ENCODE peak calls at places on chromosomes 4 and X, in seven cellular contexts. One of them, this sample, is unnamed.

GRCh38 chr4:86981789-86982188 is 47.0 kb downstream of the AFF1 start:
- DNase-seq in naive thymus-derived CD8-positive, alpha-beta T cell: peak
- DNase-seq in fibroblast of the conjunctiva: no peak
- DNase-seq in MCF 10A: no peak
- DNase-seq in CD8-positive, alpha-beta memory T cell: no peak
- DNase-seq in nephron progenitor cell: no peak
- DNase-seq in NCI-H1436: no peak
- DNase-seq in this sample: no peak

GRCh38 chr4:5747746-5748365 is 36.9 kb downstream of the EVC start:
- DNase-seq in nephron progenitor cell: no peak
- DNase-seq in MCF 10A: no peak
- DNase-seq in fibroblast of the conjunctiva: peak
- DNase-seq in naive thymus-derived CD8-positive, alpha-beta T cell: no peak
- DNase-seq in CD8-positive, alpha-beta memory T cell: no peak
- DNase-seq in NCI-H1436: no peak
- DNase-seq in this sample: peak

GRCh38 chr4:2343476-2343875 is 75.0 kb downstream of the ZFYVE28 start:
- DNase-seq in nephron progenitor cell: no peak
- DNase-seq in NCI-H1436: no peak
- DNase-seq in CD8-positive, alpha-beta memory T cell: no peak
- DNase-seq in naive thymus-derived CD8-positive, alpha-beta T cell: no peak
- DNase-seq in fibroblast of the conjunctiva: no peak
- DNase-seq in MCF 10A: no peak
- DNase-seq in this sample: no peak

GRCh38 chr4:26197018-26197779 is 123.6 kb upstream of the RBPJ start:
- DNase-seq in naive thymus-derived CD8-positive, alpha-beta T cell: peak
- DNase-seq in nephron progenitor cell: no peak
- DNase-seq in CD8-positive, alpha-beta memory T cell: peak
- DNase-seq in MCF 10A: peak
- DNase-seq in fibroblast of the conjunctiva: peak
- DNase-seq in NCI-H1436: no peak
- DNase-seq in this sample: peak

GRCh38 chr4:176790398-176790797 is 2.3 kb downstream of the VEGFC start:
- DNase-seq in CD8-positive, alpha-beta memory T cell: no peak
- DNase-seq in naive thymus-derived CD8-positive, alpha-beta T cell: no peak
- DNase-seq in NCI-H1436: no peak
- DNase-seq in fibroblast of the conjunctiva: no peak
- DNase-seq in nephron progenitor cell: no peak
- DNase-seq in MCF 10A: no peak
- DNase-seq in this sample: no peak

GRCh38 chr4:175469519-175469918 is 342.5 kb downstream of the GPM6A start:
- DNase-seq in nephron progenitor cell: no peak
- DNase-seq in MCF 10A: peak
- DNase-seq in NCI-H1436: no peak
- DNase-seq in CD8-positive, alpha-beta memory T cell: no peak
- DNase-seq in naive thymus-derived CD8-positive, alpha-beta T cell: no peak
- DNase-seq in fibroblast of the conjunctiva: no peak
- DNase-seq in this sample: peak

GRCh38 chr4:186068581-186069402 is at the start of gene TLR3:
- DNase-seq in naive thymus-derived CD8-positive, alpha-beta T cell: peak
- DNase-seq in MCF 10A: peak
- DNase-seq in NCI-H1436: no peak
- DNase-seq in nephron progenitor cell: no peak
- DNase-seq in fibroblast of the conjunctiva: no peak
- DNase-seq in CD8-positive, alpha-beta memory T cell: no peak
- DNase-seq in this sample: peak

GRCh38 chrX:125378205-125378604 is 58.5 kb downstream of the TEX13C start:
- DNase-seq in NCI-H1436: no peak
- DNase-seq in fibroblast of the conjunctiva: no peak
- DNase-seq in CD8-positive, alpha-beta memory T cell: no peak
- DNase-seq in MCF 10A: peak
- DNase-seq in naive thymus-derived CD8-positive, alpha-beta T cell: no peak
- DNase-seq in nephron progenitor cell: no peak
- DNase-seq in this sample: peak

GRCh38 chr4:167774646-167775045 is 317.7 kb upstream of the ANXA10 start:
- DNase-seq in NCI-H1436: no peak
- DNase-seq in MCF 10A: no peak
- DNase-seq in CD8-positive, alpha-beta memory T cell: no peak
- DNase-seq in naive thymus-derived CD8-positive, alpha-beta T cell: no peak
- DNase-seq in nephron progenitor cell: no peak
- DNase-seq in fibroblast of the conjunctiva: no peak
- DNase-seq in this sample: no peak

GRCh38 chr4:55549888-55550287 is 3.2 kb upstream of the CLOCK start:
- DNase-seq in naive thymus-derived CD8-positive, alpha-beta T cell: no peak
- DNase-seq in MCF 10A: peak
- DNase-seq in CD8-positive, alpha-beta memory T cell: no peak
- DNase-seq in NCI-H1436: no peak
- DNase-seq in fibroblast of the conjunctiva: no peak
- DNase-seq in nephron progenitor cell: no peak
- DNase-seq in this sample: peak

GRCh38 chr4:147704846-147705245 is 20.9 kb upstream of the PRMT9 start:
- DNase-seq in nephron progenitor cell: no peak
- DNase-seq in NCI-H1436: no peak
- DNase-seq in MCF 10A: no peak
- DNase-seq in naive thymus-derived CD8-positive, alpha-beta T cell: no peak
- DNase-seq in fibroblast of the conjunctiva: no peak
- DNase-seq in CD8-positive, alpha-beta memory T cell: no peak
- DNase-seq in this sample: no peak

GRCh38 chr4:7581477-7581876 is 146.7 kb upstream of the PSAPL1 start:
- DNase-seq in naive thymus-derived CD8-positive, alpha-beta T cell: no peak
- DNase-seq in fibroblast of the conjunctiva: no peak
- DNase-seq in CD8-positive, alpha-beta memory T cell: no peak
- DNase-seq in nephron progenitor cell: peak
- DNase-seq in NCI-H1436: no peak
- DNase-seq in MCF 10A: peak
- DNase-seq in this sample: no peak

GRCh38 chr4:139537292-139537691 is 18.7 kb downstream of the SETD7 start:
- DNase-seq in NCI-H1436: no peak
- DNase-seq in CD8-positive, alpha-beta memory T cell: no peak
- DNase-seq in nephron progenitor cell: no peak
- DNase-seq in MCF 10A: no peak
- DNase-seq in fibroblast of the conjunctiva: no peak
- DNase-seq in naive thymus-derived CD8-positive, alpha-beta T cell: no peak
- DNase-seq in this sample: no peak

GRCh38 chrX:80766916-80767315 is 42.8 kb downstream of the BRWD3 start:
- DNase-seq in fibroblast of the conjunctiva: no peak
- DNase-seq in MCF 10A: no peak
- DNase-seq in nephron progenitor cell: no peak
- DNase-seq in CD8-positive, alpha-beta memory T cell: no peak
- DNase-seq in NCI-H1436: no peak
- DNase-seq in naive thymus-derived CD8-positive, alpha-beta T cell: no peak
- DNase-seq in this sample: no peak

GRCh38 chr4:65367306-65367705 is 303.0 kb downstream of the EPHA5 start:
- DNase-seq in NCI-H1436: no peak
- DNase-seq in naive thymus-derived CD8-positive, alpha-beta T cell: no peak
- DNase-seq in MCF 10A: peak
- DNase-seq in nephron progenitor cell: no peak
- DNase-seq in fibroblast of the conjunctiva: no peak
- DNase-seq in CD8-positive, alpha-beta memory T cell: no peak
- DNase-seq in this sample: no peak

GRCh38 chr4:76194325-76194724 is 19.3 kb downstream of the SCARB2 start:
- DNase-seq in MCF 10A: peak
- DNase-seq in NCI-H1436: no peak
- DNase-seq in naive thymus-derived CD8-positive, alpha-beta T cell: no peak
- DNase-seq in nephron progenitor cell: no peak
- DNase-seq in CD8-positive, alpha-beta memory T cell: no peak
- DNase-seq in fibroblast of the conjunctiva: peak
- DNase-seq in this sample: no peak

GRCh38 chr4:76532810-76533209 is 97.8 kb downstream of the SHROOM3 start:
- DNase-seq in CD8-positive, alpha-beta memory T cell: no peak
- DNase-seq in nephron progenitor cell: no peak
- DNase-seq in naive thymus-derived CD8-positive, alpha-beta T cell: no peak
- DNase-seq in fibroblast of the conjunctiva: no peak
- DNase-seq in NCI-H1436: no peak
- DNase-seq in MCF 10A: no peak
- DNase-seq in this sample: no peak

GRCh38 chr4:140052050-140052449 is 101.9 kb downstream of the MAML3 start:
- DNase-seq in fibroblast of the conjunctiva: no peak
- DNase-seq in CD8-positive, alpha-beta memory T cell: no peak
- DNase-seq in naive thymus-derived CD8-positive, alpha-beta T cell: peak
- DNase-seq in MCF 10A: peak
- DNase-seq in nephron progenitor cell: no peak
- DNase-seq in NCI-H1436: peak
- DNase-seq in this sample: peak

GRCh38 chr4:61882381-61882780 is 682.3 kb downstream of the ADGRL3 start:
- DNase-seq in NCI-H1436: no peak
- DNase-seq in naive thymus-derived CD8-positive, alpha-beta T cell: no peak
- DNase-seq in MCF 10A: no peak
- DNase-seq in fibroblast of the conjunctiva: no peak
- DNase-seq in CD8-positive, alpha-beta memory T cell: no peak
- DNase-seq in nephron progenitor cell: no peak
- DNase-seq in this sample: no peak

GRCh38 chr4:10092481-10093272 is 23.9 kb downstream of the WDR1 start:
- DNase-seq in nephron progenitor cell: no peak
- DNase-seq in CD8-positive, alpha-beta memory T cell: no peak
- DNase-seq in naive thymus-derived CD8-positive, alpha-beta T cell: no peak
- DNase-seq in fibroblast of the conjunctiva: no peak
- DNase-seq in MCF 10A: no peak
- DNase-seq in NCI-H1436: no peak
- DNase-seq in this sample: no peak

GRCh38 chr4:175639346-175639745 is 172.7 kb downstream of the GPM6A start:
- DNase-seq in CD8-positive, alpha-beta memory T cell: no peak
- DNase-seq in nephron progenitor cell: no peak
- DNase-seq in NCI-H1436: no peak
- DNase-seq in fibroblast of the conjunctiva: no peak
- DNase-seq in MCF 10A: peak
- DNase-seq in naive thymus-derived CD8-positive, alpha-beta T cell: no peak
- DNase-seq in this sample: no peak

GRCh38 chrX:85288992-85289723 is 45.4 kb downstream of the ZNF711 start:
- DNase-seq in nephron progenitor cell: no peak
- DNase-seq in fibroblast of the conjunctiva: no peak
- DNase-seq in MCF 10A: no peak
- DNase-seq in CD8-positive, alpha-beta memory T cell: no peak
- DNase-seq in NCI-H1436: no peak
- DNase-seq in naive thymus-derived CD8-positive, alpha-beta T cell: no peak
- DNase-seq in this sample: no peak

GRCh38 chrX:150482537-150483217 is 85.7 kb upstream of the MTM1 start:
- DNase-seq in CD8-positive, alpha-beta memory T cell: no peak
- DNase-seq in NCI-H1436: no peak
- DNase-seq in nephron progenitor cell: no peak
- DNase-seq in naive thymus-derived CD8-positive, alpha-beta T cell: no peak
- DNase-seq in fibroblast of the conjunctiva: peak
- DNase-seq in MCF 10A: peak
- DNase-seq in this sample: peak

GRCh38 chr4:189046642-189047041 is 894.0 kb upstream of the FRG1 start:
- DNase-seq in nephron progenitor cell: no peak
- DNase-seq in naive thymus-derived CD8-positive, alpha-beta T cell: no peak
- DNase-seq in fibroblast of the conjunctiva: no peak
- DNase-seq in NCI-H1436: no peak
- DNase-seq in CD8-positive, alpha-beta memory T cell: no peak
- DNase-seq in MCF 10A: peak
- DNase-seq in this sample: no peak

GRCh38 chrX:20974326-20974725 is 399.9 kb upstream of the CNKSR2 start:
- DNase-seq in NCI-H1436: no peak
- DNase-seq in naive thymus-derived CD8-positive, alpha-beta T cell: no peak
- DNase-seq in CD8-positive, alpha-beta memory T cell: no peak
- DNase-seq in MCF 10A: peak
- DNase-seq in nephron progenitor cell: no peak
- DNase-seq in fibroblast of the conjunctiva: peak
- DNase-seq in this sample: peak